ENCODE peak calls at places on chromosome 4, in four cellular contexts. J is H1, E is HCT116, K is endothelial cell of umbilical vein. O is an unnamed sample.

GRCh38 chr4:1785592-1785991 is 7.5 kb upstream of the FGFR3 start:
- DNase-seq in K (no peak), J (no peak), E (no peak), O (no peak)

GRCh38 chr4:71206763-71207162 is 132.1 kb upstream of the SLC4A4 start:
- DNase-seq in K (no peak), E (no peak), J (no peak), O (no peak)

GRCh38 chr4:168766537-168767316 is 243.3 kb downstream of the CBR4 start:
- DNase-seq in K (peak; percentile 82), E (no peak), J (no peak), O (no peak)

GRCh38 chr4:48472794-48473193 is 10.3 kb upstream of the SLC10A4 start:
- DNase-seq in K (no peak), E (no peak), J (no peak), O (no peak)

GRCh38 chr4:80731436-80731835 is 299.1 kb upstream of the BMP3 start:
- DNase-seq in K (no peak), E (no peak), J (no peak), O (no peak)

GRCh38 chr4:186881521-186882220 is 158.0 kb upstream of the FAT1 start:
- DNase-seq in K (no peak), E (peak; percentile 84), J (no peak), O (no peak)

GRCh38 chr4:109385260-109385659 is 48.4 kb upstream of the SEC24B start:
- DNase-seq in E (no peak), J (no peak), K (no peak), O (no peak)

GRCh38 chr4:124940387-124940786 is 227.9 kb upstream of the ANKRD50 start:
- DNase-seq in K (peak; percentile 97), E (peak; percentile 62), J (no peak), O (no peak)

GRCh38 chr4:89434364-89434988 is 126.9 kb upstream of the GPRIN3 start:
- DNase-seq in E (peak; percentile 18), K (peak; percentile 46), J (no peak), O (peak; percentile 6)

GRCh38 chr4:143667461-143667860 is 33.0 kb downstream of the FREM3 start:
- DNase-seq in J (no peak), E (no peak), K (peak; percentile 96), O (no peak)

GRCh38 chr4:142380052-142380598 is 466.0 kb downstream of the INPP4B start:
- DNase-seq in K (no peak), J (no peak), E (no peak), O (no peak)

GRCh38 chr4:83285022-83285387 is 407 bp upstream of the COQ2 start:
- DNase-seq in J (no peak), K (peak; percentile 74), E (no peak), O (no peak)

GRCh38 chr4:54498661-54499111 is 159.1 kb upstream of the KIT start:
- DNase-seq in J (no peak), K (no peak), E (no peak), O (no peak)

GRCh38 chr4:37597019-37597418 is 89.2 kb downstream of the RELL1 start:
- DNase-seq in K (no peak), J (no peak), E (no peak), O (no peak)

GRCh38 chr4:184448828-184449227 is 25.5 kb downstream of the IRF2 start:
- DNase-seq in E (no peak), J (no peak), K (peak; percentile 25), O (no peak)

GRCh38 chr4:73599182-73599581 is 21.1 kb downstream of the RASSF6 start:
- DNase-seq in K (peak; percentile 24), E (peak; percentile 38), J (no peak), O (no peak)

GRCh38 chr4:147828361-147828760 is 96.5 kb downstream of the ARHGAP10 start:
- DNase-seq in E (no peak), J (no peak), K (no peak), O (no peak)

GRCh38 chr4:165318982-165319381 is 8.5 kb upstream of the MSMO1 start:
- DNase-seq in J (no peak), E (no peak), K (no peak), O (peak; percentile 37)

GRCh38 chr4:147879676-147880075 is 147.8 kb downstream of the ARHGAP10 start:
- DNase-seq in E (no peak), K (no peak), J (no peak), O (no peak)

GRCh38 chr4:186723207-186724047 is at the start of gene FAT1:
- DNase-seq in K (peak; percentile 43), E (no peak), J (no peak), O (no peak)

GRCh38 chr4:95540227-95540626 is 8.5 kb downstream of the UNC5C start:
- DNase-seq in J (no peak), K (no peak), E (no peak), O (no peak)

GRCh38 chr4:6367313-6367945 is 97.8 kb downstream of the WFS1 start:
- DNase-seq in J (no peak), E (no peak), K (no peak), O (no peak)

GRCh38 chr4:37882665-37883296 is 8.1 kb upstream of the TBC1D1 start:
- DNase-seq in J (no peak), K (no peak), E (no peak), O (no peak)

GRCh38 chr4:13599159-13599558 is 28.4 kb downstream of the BOD1L1 start:
- DNase-seq in E (no peak), J (peak; percentile 17), K (no peak), O (no peak)

GRCh38 chr4:10157478-10158354 is 41.1 kb upstream of the WDR1 start:
- DNase-seq in K (peak; percentile 74), E (peak; percentile 73), J (peak; percentile 39), O (no peak)

GRCh38 chr4:183599690-183600089 is 59.3 kb downstream of the RWDD4 start:
- DNase-seq in J (no peak), E (no peak), K (no peak), O (no peak)

GRCh38 chr4:1249148-1249730 is 309 bp upstream of the CTBP1 start:
- DNase-seq in E (peak; percentile 64), K (peak; percentile 75), J (no peak), O (no peak)

GRCh38 chr4:113336556-113336955 is 287.1 kb downstream of the ANK2 start:
- DNase-seq in J (no peak), K (no peak), E (no peak), O (no peak)

GRCh38 chr4:70240192-70240591 is 2.2 kb upstream of the CSN3 start:
- DNase-seq in J (no peak), E (no peak), K (no peak), O (no peak)

GRCh38 chr4:38605794-38606586 is 58.0 kb upstream of the KLF3 start:
- DNase-seq in J (no peak), K (no peak), E (no peak), O (no peak)

GRCh38 chr4:88135362-88135663 is 23.1 kb downstream of the ABCG2 start:
- DNase-seq in K (no peak), E (no peak), J (no peak), O (no peak)

GRCh38 chr4:175651701-175652100 is 160.4 kb downstream of the GPM6A start:
- DNase-seq in E (no peak), K (no peak), J (no peak), O (no peak)

GRCh38 chr4:88058295-88058694 is 50.9 kb downstream of the PKD2 start:
- DNase-seq in E (no peak), J (no peak), K (no peak), O (no peak)

GRCh38 chr4:84499065-84499982 is at the start of gene NKX6-1:
- DNase-seq in E (peak; percentile 87), J (peak; percentile 84), K (peak; percentile 53), O (peak; percentile 47)
- TF ChIP-seq EZH2 in E (no peak), J (no peak), K (no peak), O (no peak)

DNA sequence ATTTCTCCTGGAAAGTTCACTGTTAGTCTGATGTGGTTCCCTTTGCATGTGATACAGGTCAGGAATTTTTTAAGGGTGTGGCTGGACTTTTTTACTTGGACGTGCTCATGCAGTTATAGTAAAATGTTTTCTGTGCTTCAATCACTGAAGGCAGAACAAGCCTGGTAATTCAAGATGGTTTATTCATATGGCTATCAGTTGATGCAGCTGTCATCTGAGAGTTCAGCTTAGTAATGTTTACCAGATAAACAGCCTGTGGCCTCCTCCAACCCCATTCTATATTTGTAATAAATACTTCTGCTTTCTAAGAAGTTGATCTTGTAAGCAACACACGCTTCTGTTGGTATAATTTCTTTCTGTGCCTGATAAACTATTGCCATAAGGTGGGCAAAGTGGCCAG is 2105.9 kb downstream of the ARAP2 start:
- DNase-seq in J (no peak), E (no peak), K (no peak), O (no peak)
- TF ChIP-seq POLR2AphosphoS5 in J (no peak), E (no peak), K (no peak), O (no peak)

GRCh38 chr4:3877236-3877635 is 111.1 kb downstream of the ADRA2C start:
- DNase-seq in E (no peak), K (no peak), J (no peak), O (no peak)

GRCh38 chr4:3880595-3881120 is 114.5 kb downstream of the ADRA2C start:
- DNase-seq in J (peak; percentile 60), K (peak; percentile 55), E (peak; percentile 35), O (no peak)

GRCh38 chr4:3878678-3879077 is 112.5 kb downstream of the ADRA2C start:
- DNase-seq in E (no peak), K (no peak), J (no peak), O (no peak)

GRCh38 chr4:3877868-3878267 is 111.7 kb downstream of the ADRA2C start:
- DNase-seq in K (no peak), J (no peak), E (no peak), O (no peak)

GRCh38 chr4:3879681-3880594 is 113.8 kb downstream of the ADRA2C start:
- DNase-seq in E (no peak), J (no peak), K (no peak), O (no peak)
- TF ChIP-seq EZH2 in E (no peak), J (no peak), K (no peak), O (no peak)

GRCh38 chr4:119032921-119033685 is 102.5 kb upstream of the MYOZ2 start:
- DNase-seq in K (no peak), E (no peak), J (no peak), O (no peak)

GRCh38 chr4:119030536-119030890 is 105.1 kb upstream of the MYOZ2 start:
- DNase-seq in K (no peak), J (no peak), E (no peak), O (no peak)

GRCh38 chr4:119028296-119028695 is 107.3 kb upstream of the MYOZ2 start:
- DNase-seq in E (no peak), K (no peak), J (no peak), O (no peak)

GRCh38 chr4:119029847-119030535 is 105.6 kb upstream of the MYOZ2 start:
- DNase-seq in E (no peak), J (no peak), K (no peak), O (no peak)

GRCh38 chr4:119031218-119031617 is 104.4 kb upstream of the MYOZ2 start:
- DNase-seq in K (no peak), J (no peak), E (no peak), O (no peak)
- TF ChIP-seq POLR2AphosphoS5 in K (no peak), J (no peak), E (no peak), O (no peak)